ENCODE peak calls at places on chromosomes 13 and 19, in nine cellular contexts. G is sciatic nerve, M is germinal center, D is RPMI8226, Y is left ventricle myocardium inferior, W is M059J, B is fibroblast of the conjunctiva, C is NCI-H345, O is H54. H is an unnamed sample.

GRCh38 chr19:46271488-46272197 is 25.2 kb upstream of the HIF3A start:
- DNase-seq in G (no peak), M (no peak), D (no peak), Y (no peak), W (peak), B (no peak), C (no peak), O (peak), H (no peak)

GRCh38 chr19:30564551-30565011 is 192.4 kb downstream of the ZNF536 start:
- DNase-seq in G (no peak), M (no peak), D (no peak), Y (no peak), W (no peak), B (no peak), C (no peak), O (no peak), H (no peak)

GRCh38 chr13:99980201-99981114 is 1.1 kb upstream of the ZIC2 start:
- DNase-seq in G (no peak), M (peak), D (peak), Y (peak), W (peak), B (peak), C (peak), O (peak), H (peak)

GRCh38 chr19:39927524-39928356 is 6.7 kb downstream of the FCGBP start:
- DNase-seq in G (no peak), M (no peak), D (no peak), Y (no peak), W (no peak), B (no peak), C (no peak), O (no peak), H (peak)

GRCh38 chr19:858868-859843 is at the start of gene CFD:
- DNase-seq in G (peak), M (no peak), D (no peak), Y (peak), W (no peak), B (no peak), C (no peak), O (no peak), H (no peak)

GRCh38 chr19:719081-719512 is 10.4 kb downstream of the PALM start:
- DNase-seq in G (peak), M (no peak), D (no peak), Y (peak), W (no peak), B (peak), C (no peak), O (no peak), H (no peak)

GRCh38 chr19:7618771-7619510 is 10.4 kb downstream of the XAB2 start:
- DNase-seq in G (no peak), M (no peak), D (no peak), Y (no peak), W (no peak), B (no peak), C (no peak), O (no peak), H (no peak)

GRCh38 chr19:14735915-14736314 is 42.4 kb downstream of the ADGRE2 start:
- DNase-seq in G (no peak), M (no peak), D (no peak), Y (no peak), W (no peak), B (no peak), C (no peak), O (no peak), H (no peak)

GRCh38 chr19:43526884-43527859 is at the start of gene ETHE1:
- DNase-seq in G (peak), M (peak), D (peak), Y (peak), W (peak), B (no peak), C (no peak), O (peak), H (peak)

GRCh38 chr13:50079278-50080157 is 64.3 kb downstream of the KCNRG start:
- DNase-seq in G (no peak), M (no peak), D (no peak), Y (no peak), W (no peak), B (no peak), C (no peak), O (no peak), H (no peak)

GRCh38 chr19:45154064-45154827 is 6.5 kb downstream of the NKPD1 start:
- DNase-seq in G (no peak), M (no peak), D (no peak), Y (no peak), W (peak), B (peak), C (no peak), O (peak), H (no peak)

H was measured in Karpas-422.